ENCODE peak calls at places on chromosomes 11 and 22, in seven cellular contexts. One of them, this sample, is unnamed. For H3K27me3, the result is how much of the 10 kb centered on the place peaks cover.

GRCh38 chr11:37946155-37946766 is 1348.2 kb upstream of the RAG2 start:
- DNase-seq in IMR-90: peak
- DNase-seq in mesendoderm: peak
- DNase-seq in mesenchymal stem cell: peak
- DNase-seq in neuronal stem cell: peak
- DNase-seq in trophoblast cell: peak
- DNase-seq in H1: peak
- DNase-seq in this sample: peak

GRCh38 chr11:57728829-57729228 is 12.5 kb upstream of the SELENOH start:
- DNase-seq in trophoblast cell: no peak
- DNase-seq in H1: no peak
- DNase-seq in mesenchymal stem cell: no peak
- DNase-seq in IMR-90: no peak
- DNase-seq in neuronal stem cell: no peak
- DNase-seq in mesendoderm: peak
- DNase-seq in this sample: no peak

GRCh38 chr11:44036811-44037657 is 10.7 kb upstream of the ACCSL start:
- DNase-seq in IMR-90: peak
- DNase-seq in H1: peak
- DNase-seq in mesenchymal stem cell: peak
- DNase-seq in mesendoderm: peak
- DNase-seq in neuronal stem cell: peak
- DNase-seq in trophoblast cell: peak
- DNase-seq in this sample: peak

GRCh38 chr11:114078423-114078822 is 18.9 kb downstream of the ZBTB16 start:
- DNase-seq in mesenchymal stem cell: no peak
- DNase-seq in neuronal stem cell: no peak
- DNase-seq in H1: no peak
- DNase-seq in trophoblast cell: no peak
- DNase-seq in IMR-90: no peak
- DNase-seq in mesendoderm: peak
- DNase-seq in this sample: no peak

GRCh38 chr11:61404641-61405040 is 12.3 kb downstream of the TMEM216 start:
- DNase-seq in H1: no peak
- DNase-seq in mesendoderm: peak
- DNase-seq in neuronal stem cell: no peak
- DNase-seq in IMR-90: no peak
- DNase-seq in trophoblast cell: no peak
- DNase-seq in mesenchymal stem cell: no peak
- DNase-seq in this sample: no peak

GRCh38 chr11:57432714-57433163 is 5.8 kb upstream of the SLC43A3 start:
- DNase-seq in IMR-90: peak
- DNase-seq in mesendoderm: no peak
- DNase-seq in H1: no peak
- DNase-seq in trophoblast cell: peak
- DNase-seq in mesenchymal stem cell: peak
- DNase-seq in neuronal stem cell: no peak
- DNase-seq in this sample: no peak

GRCh38 chr11:114062272-114062671 is 2.8 kb downstream of the ZBTB16 start:
- DNase-seq in mesendoderm: no peak
- DNase-seq in IMR-90: no peak
- DNase-seq in mesenchymal stem cell: no peak
- DNase-seq in H1: no peak
- DNase-seq in trophoblast cell: no peak
- DNase-seq in neuronal stem cell: no peak
- DNase-seq in this sample: no peak

GRCh38 chr11:112087212-112087611 is 539 bp downstream of the SDHD start:
- DNase-seq in neuronal stem cell: no peak
- DNase-seq in H1: no peak
- DNase-seq in mesenchymal stem cell: no peak
- DNase-seq in trophoblast cell: peak
- DNase-seq in mesendoderm: peak
- DNase-seq in IMR-90: no peak
- DNase-seq in this sample: no peak

GRCh38 chr11:69320756-69321741 is 27.1 kb downstream of the MYEOV start:
- DNase-seq in mesenchymal stem cell: peak
- DNase-seq in mesendoderm: no peak
- DNase-seq in trophoblast cell: no peak
- DNase-seq in neuronal stem cell: no peak
- DNase-seq in IMR-90: peak
- DNase-seq in H1: no peak
- DNase-seq in this sample: no peak

GRCh38 chr11:82949352-82949751 is 47.8 kb downstream of the DDIAS start:
- DNase-seq in H1: no peak
- DNase-seq in trophoblast cell: no peak
- DNase-seq in mesenchymal stem cell: no peak
- DNase-seq in mesendoderm: no peak
- DNase-seq in neuronal stem cell: no peak
- DNase-seq in IMR-90: no peak
- DNase-seq in this sample: no peak

GRCh38 chr11:125091247-125091876 is 20.1 kb downstream of the TMEM218 start:
- DNase-seq in neuronal stem cell: peak
- DNase-seq in trophoblast cell: peak
- DNase-seq in IMR-90: peak
- DNase-seq in H1: peak
- DNase-seq in mesendoderm: peak
- DNase-seq in mesenchymal stem cell: peak
- DNase-seq in this sample: peak

GRCh38 chr11:31968774-31969433 is 122.0 kb upstream of the RCN1 start:
- DNase-seq in neuronal stem cell: no peak
- DNase-seq in IMR-90: peak
- DNase-seq in mesenchymal stem cell: no peak
- DNase-seq in H1: no peak
- DNase-seq in trophoblast cell: no peak
- DNase-seq in mesendoderm: no peak
- DNase-seq in this sample: no peak

GRCh38 chr11:65425971-65426838 is 3.6 kb downstream of the NEAT1 start:
- DNase-seq in trophoblast cell: peak
- DNase-seq in neuronal stem cell: no peak
- DNase-seq in H1: no peak
- DNase-seq in mesenchymal stem cell: peak
- DNase-seq in mesendoderm: no peak
- DNase-seq in IMR-90: peak
- DNase-seq in this sample: no peak
- H4K8ac ChIP-seq in trophoblast cell: no peak
- H4K8ac ChIP-seq in neuronal stem cell: no peak
- H4K8ac ChIP-seq in H1: no peak
- H4K8ac ChIP-seq in mesenchymal stem cell: no peak
- H4K8ac ChIP-seq in mesendoderm: no peak
- H4K8ac ChIP-seq in IMR-90: no peak
- H4K8ac ChIP-seq in this sample: no peak

DNA sequence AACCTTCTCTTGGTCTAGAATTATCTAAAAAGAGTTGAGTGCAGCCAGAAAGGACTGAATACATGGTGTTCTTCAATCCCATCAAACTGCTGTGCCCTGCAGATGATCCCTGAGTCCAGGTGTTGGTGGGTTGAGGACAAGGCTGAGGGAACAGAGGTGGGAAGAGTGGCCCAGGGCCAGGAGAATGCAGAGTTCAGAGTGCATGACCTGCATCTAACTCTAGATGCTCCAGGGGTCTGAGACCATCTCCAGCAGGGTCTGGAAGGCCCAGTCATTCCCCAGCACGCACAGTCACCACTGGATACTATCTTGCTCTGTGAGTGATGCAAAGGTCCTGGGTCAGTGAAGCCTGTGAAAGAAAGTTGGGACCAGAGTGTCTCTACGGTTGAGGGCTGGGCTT is 2.1 kb upstream of the VPREB1 start:
- DNase-seq in H1: no peak
- DNase-seq in mesenchymal stem cell: no peak
- DNase-seq in mesendoderm: no peak
- DNase-seq in IMR-90: no peak
- DNase-seq in neuronal stem cell: no peak
- DNase-seq in trophoblast cell: no peak
- DNase-seq in this sample: no peak
- H3K27me3 ChIP-seq in H1: half or more
- H3K27me3 ChIP-seq in mesenchymal stem cell: half or more
- H3K27me3 ChIP-seq in mesendoderm: under half
- H3K27me3 ChIP-seq in IMR-90: under half
- H3K27me3 ChIP-seq in neuronal stem cell: under half
- H3K27me3 ChIP-seq in trophoblast cell: under half
- H3K27me3 ChIP-seq in this sample: half or more

GRCh38 chr22:49143812-49144211 is 683.9 kb downstream of the BRD1 start:
- DNase-seq in mesenchymal stem cell: no peak
- DNase-seq in neuronal stem cell: no peak
- DNase-seq in IMR-90: no peak
- DNase-seq in mesendoderm: no peak
- DNase-seq in H1: no peak
- DNase-seq in trophoblast cell: no peak
- DNase-seq in this sample: no peak
- H2AK5ac ChIP-seq in mesenchymal stem cell: no peak
- H2AK5ac ChIP-seq in neuronal stem cell: no peak
- H2AK5ac ChIP-seq in IMR-90: no peak
- H2AK5ac ChIP-seq in mesendoderm: no peak
- H2AK5ac ChIP-seq in H1: no peak
- H2AK5ac ChIP-seq in trophoblast cell: no peak
- H2AK5ac ChIP-seq in this sample: no peak

GRCh38 chr22:47195676-47196492 is 433.4 kb downstream of the TBC1D22A start:
- DNase-seq in IMR-90: no peak
- DNase-seq in neuronal stem cell: no peak
- DNase-seq in mesendoderm: no peak
- DNase-seq in mesenchymal stem cell: no peak
- DNase-seq in trophoblast cell: no peak
- DNase-seq in H1: no peak
- DNase-seq in this sample: no peak

GRCh38 chr22:47196493-47196849 is 434.0 kb downstream of the TBC1D22A start:
- DNase-seq in mesendoderm: no peak
- DNase-seq in H1: no peak
- DNase-seq in trophoblast cell: no peak
- DNase-seq in IMR-90: no peak
- DNase-seq in neuronal stem cell: no peak
- DNase-seq in mesenchymal stem cell: no peak
- DNase-seq in this sample: no peak

GRCh38 chr22:47198801-47199251 is 436.4 kb downstream of the TBC1D22A start:
- DNase-seq in neuronal stem cell: no peak
- DNase-seq in mesendoderm: no peak
- DNase-seq in IMR-90: no peak
- DNase-seq in H1: no peak
- DNase-seq in trophoblast cell: no peak
- DNase-seq in mesenchymal stem cell: no peak
- DNase-seq in this sample: no peak

GRCh38 chr22:47197735-47198500 is 435.5 kb downstream of the TBC1D22A start:
- DNase-seq in mesendoderm: no peak
- DNase-seq in IMR-90: no peak
- DNase-seq in mesenchymal stem cell: no peak
- DNase-seq in neuronal stem cell: no peak
- DNase-seq in H1: no peak
- DNase-seq in trophoblast cell: no peak
- DNase-seq in this sample: peak

DNA sequence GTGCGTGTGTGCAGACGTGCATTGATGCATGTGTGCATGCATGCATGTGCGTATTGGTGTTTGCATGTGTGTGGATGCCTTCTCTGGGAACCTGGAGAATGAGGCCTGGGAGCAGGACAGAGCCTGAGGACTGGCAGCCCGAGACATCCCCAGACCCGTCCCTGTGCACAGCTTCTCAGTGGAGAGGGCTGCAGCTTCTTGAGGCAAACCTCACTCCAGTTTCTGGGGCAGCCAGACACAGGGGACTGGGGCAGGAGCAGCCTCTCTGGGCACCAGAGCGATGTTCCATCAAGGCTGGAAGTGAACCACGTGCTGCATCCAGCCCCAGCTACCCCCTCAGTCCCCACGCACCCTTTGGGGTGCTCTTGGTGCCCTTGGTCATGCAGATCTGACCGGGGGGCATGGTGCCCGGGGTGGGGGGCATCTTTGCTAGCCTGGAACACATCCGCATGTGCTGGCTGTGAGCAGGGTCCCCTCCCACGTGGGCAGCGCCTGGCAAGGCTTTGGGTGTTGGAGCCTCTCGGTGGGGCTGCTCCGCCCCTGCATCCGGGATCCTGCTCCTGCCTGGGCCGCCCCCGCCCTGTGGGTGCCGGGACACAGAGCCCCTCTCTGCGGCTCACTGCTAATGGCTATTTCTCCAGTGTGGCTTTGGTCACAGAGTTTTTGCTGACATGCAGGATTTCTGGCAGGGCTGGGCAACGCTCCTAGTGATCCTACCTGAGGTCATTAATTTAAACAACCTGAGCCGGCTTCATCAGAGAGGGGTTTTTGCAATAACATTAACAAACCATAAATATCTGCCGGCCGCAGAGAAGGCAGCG is 434.6 kb downstream of the TBC1D22A start:
- DNase-seq in neuronal stem cell: no peak
- DNase-seq in IMR-90: no peak
- DNase-seq in mesenchymal stem cell: no peak
- DNase-seq in trophoblast cell: no peak
- DNase-seq in H1: no peak
- DNase-seq in mesendoderm: no peak
- DNase-seq in this sample: peak
- H4K8ac ChIP-seq in neuronal stem cell: no peak
- H4K8ac ChIP-seq in IMR-90: no peak
- H4K8ac ChIP-seq in mesenchymal stem cell: no peak
- H4K8ac ChIP-seq in trophoblast cell: no peak
- H4K8ac ChIP-seq in H1: no peak
- H4K8ac ChIP-seq in mesendoderm: no peak
- H4K8ac ChIP-seq in this sample: no peak

DNA sequence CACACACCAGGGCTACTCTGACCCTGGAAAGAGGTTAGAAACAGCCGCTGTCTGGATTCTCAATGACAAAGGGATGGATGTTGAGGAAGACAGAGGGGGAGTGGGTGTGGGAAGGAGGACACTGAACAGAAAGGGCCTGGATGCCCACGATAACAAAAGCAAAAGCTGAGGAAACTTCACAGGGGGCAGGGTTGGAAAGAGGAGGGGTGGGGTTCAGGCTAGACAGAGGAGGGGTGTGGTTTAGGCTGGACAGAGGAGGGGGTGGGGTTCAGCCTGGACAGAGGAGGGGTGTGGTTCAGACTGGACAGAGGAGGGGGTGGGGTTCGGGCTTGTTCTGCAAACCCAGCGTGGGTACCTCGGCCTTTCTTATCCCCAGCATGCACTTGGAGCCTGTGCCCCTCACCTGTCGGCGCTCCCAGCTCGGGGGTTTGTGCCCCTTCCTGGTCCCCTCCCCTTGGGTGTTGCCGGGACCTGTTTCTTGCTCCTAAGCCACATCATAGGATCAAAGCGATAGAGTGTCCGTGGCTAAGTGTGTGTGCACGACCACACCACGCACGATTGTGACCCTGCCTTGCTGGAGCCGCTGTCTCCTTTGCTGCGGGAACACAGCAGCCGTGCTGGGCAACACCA is 75.6 kb downstream of the BRD1 start:
- DNase-seq in neuronal stem cell: no peak
- DNase-seq in H1: no peak
- DNase-seq in mesenchymal stem cell: no peak
- DNase-seq in trophoblast cell: no peak
- DNase-seq in IMR-90: no peak
- DNase-seq in mesendoderm: no peak
- DNase-seq in this sample: peak
- H3K27me3 ChIP-seq in neuronal stem cell: under half
- H3K27me3 ChIP-seq in H1: under half
- H3K27me3 ChIP-seq in mesenchymal stem cell: under half
- H3K27me3 ChIP-seq in trophoblast cell: under half
- H3K27me3 ChIP-seq in IMR-90: under half
- H3K27me3 ChIP-seq in mesendoderm: under half
- H3K27me3 ChIP-seq in this sample: under half

GRCh38 chr22:17724678-17725464 is 49.4 kb downstream of the BID start:
- DNase-seq in H1: no peak
- DNase-seq in IMR-90: no peak
- DNase-seq in trophoblast cell: no peak
- DNase-seq in mesendoderm: no peak
- DNase-seq in neuronal stem cell: no peak
- DNase-seq in mesenchymal stem cell: no peak
- DNase-seq in this sample: no peak
- H2AK5ac ChIP-seq in H1: no peak
- H2AK5ac ChIP-seq in IMR-90: peak
- H2AK5ac ChIP-seq in trophoblast cell: no peak
- H2AK5ac ChIP-seq in mesendoderm: no peak
- H2AK5ac ChIP-seq in neuronal stem cell: no peak
- H2AK5ac ChIP-seq in mesenchymal stem cell: peak
- H2AK5ac ChIP-seq in this sample: no peak

This sample was measured in H9.